ENCODE peak calls at places on chromosomes 12 and 14, in six cellular contexts. One of them, this sample, is unnamed.

GRCh38 chr12:109387425-109388166 is 39.9 kb downstream of the MYO1H start:
- DNase-seq in GM04503: no peak
- DNase-seq in Calu3: peak; percentile 43
- DNase-seq in A172: peak; percentile 5
- DNase-seq in AG20443: peak; percentile 25
- DNase-seq in activated naive CD8-positive, alpha-beta T cell treated with anti-CD3 and anti-CD28 coated beads, Interleukin-2, amount 50 U/mL, for 24 hours: no peak
- DNase-seq in this sample: no peak

GRCh38 chr14:77475432-77476115 is 17.7 kb downstream of the AHSA1 start:
- DNase-seq in GM04503: no peak
- DNase-seq in Calu3: no peak
- DNase-seq in A172: no peak
- DNase-seq in AG20443: no peak
- DNase-seq in activated naive CD8-positive, alpha-beta T cell treated with anti-CD3 and anti-CD28 coated beads, Interleukin-2, amount 50 U/mL, for 24 hours: no peak
- DNase-seq in this sample: no peak

GRCh38 chr14:95765016-95765415 is 51.1 kb upstream of the TCL1A start:
- DNase-seq in GM04503: no peak
- DNase-seq in Calu3: no peak
- DNase-seq in A172: no peak
- DNase-seq in AG20443: no peak
- DNase-seq in activated naive CD8-positive, alpha-beta T cell treated with anti-CD3 and anti-CD28 coated beads, Interleukin-2, amount 50 U/mL, for 24 hours: no peak
- DNase-seq in this sample: no peak

GRCh38 chr12:64531665-64532334 is 78.5 kb upstream of the RASSF3 start:
- DNase-seq in GM04503: no peak
- DNase-seq in Calu3: no peak
- DNase-seq in A172: no peak
- DNase-seq in AG20443: no peak
- DNase-seq in activated naive CD8-positive, alpha-beta T cell treated with anti-CD3 and anti-CD28 coated beads, Interleukin-2, amount 50 U/mL, for 24 hours: no peak
- DNase-seq in this sample: no peak

GRCh38 chr14:36647827-36648753 is 13.6 kb upstream of the PAX9 start:
- DNase-seq in GM04503: no peak
- DNase-seq in Calu3: peak; percentile 63
- DNase-seq in A172: no peak
- DNase-seq in AG20443: peak; percentile 75
- DNase-seq in activated naive CD8-positive, alpha-beta T cell treated with anti-CD3 and anti-CD28 coated beads, Interleukin-2, amount 50 U/mL, for 24 hours: no peak
- DNase-seq in this sample: no peak

GRCh38 chr12:110270125-110270962 is 10.7 kb upstream of the ATP2A2 start:
- DNase-seq in GM04503: no peak
- DNase-seq in Calu3: peak; percentile 65
- DNase-seq in A172: peak; percentile 32
- DNase-seq in AG20443: peak; percentile 53
- DNase-seq in activated naive CD8-positive, alpha-beta T cell treated with anti-CD3 and anti-CD28 coated beads, Interleukin-2, amount 50 U/mL, for 24 hours: no peak
- DNase-seq in this sample: peak; percentile 67

GRCh38 chr12:59972941-59973340 is 377.1 kb downstream of the SLC16A7 start:
- DNase-seq in GM04503: peak; percentile 56
- DNase-seq in Calu3: peak; percentile 50
- DNase-seq in A172: peak; percentile 85
- DNase-seq in AG20443: peak; percentile 48
- DNase-seq in activated naive CD8-positive, alpha-beta T cell treated with anti-CD3 and anti-CD28 coated beads, Interleukin-2, amount 50 U/mL, for 24 hours: no peak
- DNase-seq in this sample: no peak

GRCh38 chr14:20697273-20698017 is 8.9 kb downstream of the ANG start:
- DNase-seq in GM04503: peak; percentile 13
- DNase-seq in Calu3: peak; percentile 75
- DNase-seq in A172: peak; percentile 62
- DNase-seq in AG20443: peak; percentile 72
- DNase-seq in activated naive CD8-positive, alpha-beta T cell treated with anti-CD3 and anti-CD28 coated beads, Interleukin-2, amount 50 U/mL, for 24 hours: peak; percentile 53
- DNase-seq in this sample: peak; percentile 65

GRCh38 chr12:122840580-122841513 is 5.6 kb downstream of the HIP1R start:
- DNase-seq in GM04503: no peak
- DNase-seq in Calu3: no peak
- DNase-seq in A172: no peak
- DNase-seq in AG20443: no peak
- DNase-seq in activated naive CD8-positive, alpha-beta T cell treated with anti-CD3 and anti-CD28 coated beads, Interleukin-2, amount 50 U/mL, for 24 hours: no peak
- DNase-seq in this sample: no peak

GRCh38 chr14:104888489-104889373 is 23.7 kb downstream of the CEP170B start:
- DNase-seq in GM04503: no peak
- DNase-seq in Calu3: no peak
- DNase-seq in A172: no peak
- DNase-seq in AG20443: no peak
- DNase-seq in activated naive CD8-positive, alpha-beta T cell treated with anti-CD3 and anti-CD28 coated beads, Interleukin-2, amount 50 U/mL, for 24 hours: peak; percentile 1
- DNase-seq in this sample: no peak

GRCh38 chr14:95048771-95049312 is 108.5 kb downstream of the DICER1 start:
- DNase-seq in GM04503: no peak
- DNase-seq in Calu3: no peak
- DNase-seq in A172: no peak
- DNase-seq in AG20443: no peak
- DNase-seq in activated naive CD8-positive, alpha-beta T cell treated with anti-CD3 and anti-CD28 coated beads, Interleukin-2, amount 50 U/mL, for 24 hours: no peak
- DNase-seq in this sample: no peak

GRCh38 chr12:120965125-120965524 is 13.2 kb upstream of the HNF1A start:
- DNase-seq in GM04503: no peak
- DNase-seq in Calu3: no peak
- DNase-seq in A172: no peak
- DNase-seq in AG20443: no peak
- DNase-seq in activated naive CD8-positive, alpha-beta T cell treated with anti-CD3 and anti-CD28 coated beads, Interleukin-2, amount 50 U/mL, for 24 hours: no peak
- DNase-seq in this sample: no peak

GRCh38 chr12:57894577-57895292 is 46.6 kb upstream of the ATP23 start:
- DNase-seq in GM04503: no peak
- DNase-seq in Calu3: no peak
- DNase-seq in A172: no peak
- DNase-seq in AG20443: no peak
- DNase-seq in activated naive CD8-positive, alpha-beta T cell treated with anti-CD3 and anti-CD28 coated beads, Interleukin-2, amount 50 U/mL, for 24 hours: no peak
- DNase-seq in this sample: no peak

GRCh38 chr12:49863946-49864816 is 21.3 kb upstream of the BCDIN3D start:
- DNase-seq in GM04503: no peak
- DNase-seq in Calu3: no peak
- DNase-seq in A172: no peak
- DNase-seq in AG20443: no peak
- DNase-seq in activated naive CD8-positive, alpha-beta T cell treated with anti-CD3 and anti-CD28 coated beads, Interleukin-2, amount 50 U/mL, for 24 hours: no peak
- DNase-seq in this sample: no peak

GRCh38 chr14:61553730-61554641 is 141.3 kb upstream of the HIF1A start:
- DNase-seq in GM04503: peak; percentile 99
- DNase-seq in Calu3: peak; percentile 74
- DNase-seq in A172: peak; percentile 90
- DNase-seq in AG20443: peak; percentile 85
- DNase-seq in activated naive CD8-positive, alpha-beta T cell treated with anti-CD3 and anti-CD28 coated beads, Interleukin-2, amount 50 U/mL, for 24 hours: no peak
- DNase-seq in this sample: no peak

GRCh38 chr12:58504539-58504938 is 415.8 kb downstream of the LRIG3 start:
- DNase-seq in GM04503: peak; percentile 71
- DNase-seq in Calu3: no peak
- DNase-seq in A172: no peak
- DNase-seq in AG20443: peak; percentile 39
- DNase-seq in activated naive CD8-positive, alpha-beta T cell treated with anti-CD3 and anti-CD28 coated beads, Interleukin-2, amount 50 U/mL, for 24 hours: no peak
- DNase-seq in this sample: no peak